ENCODE peak calls at places on chromosome 1, in seven cellular contexts. One of them, this sample, is unnamed.

GRCh38 chr1:23557471-23558124 is 1.7 kb downstream of the ID3 start:
- DNase-seq in stimulated activated CD4-positive, alpha-beta T cell treated with anti-CD3 and anti-CD28 coated beads, Interleukin-15, amount 100 ng/mL, for 1 hour: no peak
- DNase-seq in SHP77: no peak
- DNase-seq in NB4: no peak
- DNase-seq in RKO: no peak
- DNase-seq in NCI-H1092: no peak
- DNase-seq in activated CD4-positive, alpha-beta T cell treated with anti-CD3 and anti-CD28 coated beads, Interleukin-2, amount 10 ng/mL, durations not matched to agents 7 days and 5 days: no peak
- DNase-seq in this sample: no peak

GRCh38 chr1:89068291-89068690 is 3.3 kb upstream of the GBP1 start:
- DNase-seq in stimulated activated CD4-positive, alpha-beta T cell treated with anti-CD3 and anti-CD28 coated beads, Interleukin-15, amount 100 ng/mL, for 1 hour: no peak
- DNase-seq in SHP77: no peak
- DNase-seq in NB4: no peak
- DNase-seq in RKO: no peak
- DNase-seq in NCI-H1092: no peak
- DNase-seq in activated CD4-positive, alpha-beta T cell treated with anti-CD3 and anti-CD28 coated beads, Interleukin-2, amount 10 ng/mL, durations not matched to agents 7 days and 5 days: no peak
- DNase-seq in this sample: no peak

GRCh38 chr1:236608930-236609726 is 4.8 kb upstream of the HEATR1 start:
- DNase-seq in stimulated activated CD4-positive, alpha-beta T cell treated with anti-CD3 and anti-CD28 coated beads, Interleukin-15, amount 100 ng/mL, for 1 hour: no peak
- DNase-seq in SHP77: peak
- DNase-seq in NB4: peak
- DNase-seq in RKO: peak
- DNase-seq in NCI-H1092: peak
- DNase-seq in activated CD4-positive, alpha-beta T cell treated with anti-CD3 and anti-CD28 coated beads, Interleukin-2, amount 10 ng/mL, durations not matched to agents 7 days and 5 days: peak
- DNase-seq in this sample: peak

GRCh38 chr1:24920155-24920925 is 9.7 kb downstream of the RUNX3 start:
- DNase-seq in stimulated activated CD4-positive, alpha-beta T cell treated with anti-CD3 and anti-CD28 coated beads, Interleukin-15, amount 100 ng/mL, for 1 hour: no peak
- DNase-seq in SHP77: no peak
- DNase-seq in NB4: no peak
- DNase-seq in RKO: no peak
- DNase-seq in NCI-H1092: no peak
- DNase-seq in activated CD4-positive, alpha-beta T cell treated with anti-CD3 and anti-CD28 coated beads, Interleukin-2, amount 10 ng/mL, durations not matched to agents 7 days and 5 days: peak
- DNase-seq in this sample: no peak

GRCh38 chr1:174465855-174466254 is 18.1 kb downstream of the GPR52 start:
- DNase-seq in stimulated activated CD4-positive, alpha-beta T cell treated with anti-CD3 and anti-CD28 coated beads, Interleukin-15, amount 100 ng/mL, for 1 hour: no peak
- DNase-seq in SHP77: no peak
- DNase-seq in NB4: no peak
- DNase-seq in RKO: no peak
- DNase-seq in NCI-H1092: no peak
- DNase-seq in activated CD4-positive, alpha-beta T cell treated with anti-CD3 and anti-CD28 coated beads, Interleukin-2, amount 10 ng/mL, durations not matched to agents 7 days and 5 days: no peak
- DNase-seq in this sample: no peak

GRCh38 chr1:110011527-110012041 is 22.8 kb upstream of the STRIP1 start:
- DNase-seq in stimulated activated CD4-positive, alpha-beta T cell treated with anti-CD3 and anti-CD28 coated beads, Interleukin-15, amount 100 ng/mL, for 1 hour: no peak
- DNase-seq in SHP77: no peak
- DNase-seq in NB4: peak
- DNase-seq in RKO: peak
- DNase-seq in NCI-H1092: no peak
- DNase-seq in activated CD4-positive, alpha-beta T cell treated with anti-CD3 and anti-CD28 coated beads, Interleukin-2, amount 10 ng/mL, durations not matched to agents 7 days and 5 days: peak
- DNase-seq in this sample: no peak

GRCh38 chr1:174052621-174053020 is 30.5 kb upstream of the RC3H1 start:
- DNase-seq in stimulated activated CD4-positive, alpha-beta T cell treated with anti-CD3 and anti-CD28 coated beads, Interleukin-15, amount 100 ng/mL, for 1 hour: no peak
- DNase-seq in SHP77: no peak
- DNase-seq in NB4: no peak
- DNase-seq in RKO: no peak
- DNase-seq in NCI-H1092: no peak
- DNase-seq in activated CD4-positive, alpha-beta T cell treated with anti-CD3 and anti-CD28 coated beads, Interleukin-2, amount 10 ng/mL, durations not matched to agents 7 days and 5 days: no peak
- DNase-seq in this sample: no peak

GRCh38 chr1:106879538-106879937 is 176.9 kb upstream of the PRMT6 start:
- DNase-seq in stimulated activated CD4-positive, alpha-beta T cell treated with anti-CD3 and anti-CD28 coated beads, Interleukin-15, amount 100 ng/mL, for 1 hour: no peak
- DNase-seq in SHP77: no peak
- DNase-seq in NB4: no peak
- DNase-seq in RKO: no peak
- DNase-seq in NCI-H1092: peak
- DNase-seq in activated CD4-positive, alpha-beta T cell treated with anti-CD3 and anti-CD28 coated beads, Interleukin-2, amount 10 ng/mL, durations not matched to agents 7 days and 5 days: no peak
- DNase-seq in this sample: no peak

GRCh38 chr1:235102259-235102582 is 26.4 kb downstream of the TOMM20 start:
- DNase-seq in stimulated activated CD4-positive, alpha-beta T cell treated with anti-CD3 and anti-CD28 coated beads, Interleukin-15, amount 100 ng/mL, for 1 hour: no peak
- DNase-seq in SHP77: no peak
- DNase-seq in NB4: no peak
- DNase-seq in RKO: no peak
- DNase-seq in NCI-H1092: no peak
- DNase-seq in activated CD4-positive, alpha-beta T cell treated with anti-CD3 and anti-CD28 coated beads, Interleukin-2, amount 10 ng/mL, durations not matched to agents 7 days and 5 days: no peak
- DNase-seq in this sample: no peak

GRCh38 chr1:15955552-15955951 is 20.3 kb downstream of the ZBTB17 start:
- DNase-seq in stimulated activated CD4-positive, alpha-beta T cell treated with anti-CD3 and anti-CD28 coated beads, Interleukin-15, amount 100 ng/mL, for 1 hour: no peak
- DNase-seq in SHP77: no peak
- DNase-seq in NB4: no peak
- DNase-seq in RKO: no peak
- DNase-seq in NCI-H1092: no peak
- DNase-seq in activated CD4-positive, alpha-beta T cell treated with anti-CD3 and anti-CD28 coated beads, Interleukin-2, amount 10 ng/mL, durations not matched to agents 7 days and 5 days: no peak
- DNase-seq in this sample: no peak

GRCh38 chr1:110697606-110698005 is 22.9 kb upstream of the KCNA3 start:
- DNase-seq in stimulated activated CD4-positive, alpha-beta T cell treated with anti-CD3 and anti-CD28 coated beads, Interleukin-15, amount 100 ng/mL, for 1 hour: no peak
- DNase-seq in SHP77: no peak
- DNase-seq in NB4: no peak
- DNase-seq in RKO: no peak
- DNase-seq in NCI-H1092: no peak
- DNase-seq in activated CD4-positive, alpha-beta T cell treated with anti-CD3 and anti-CD28 coated beads, Interleukin-2, amount 10 ng/mL, durations not matched to agents 7 days and 5 days: no peak
- DNase-seq in this sample: no peak

GRCh38 chr1:204494281-204495077 is at the start of gene PIK3C2B:
- DNase-seq in stimulated activated CD4-positive, alpha-beta T cell treated with anti-CD3 and anti-CD28 coated beads, Interleukin-15, amount 100 ng/mL, for 1 hour: peak
- DNase-seq in SHP77: peak
- DNase-seq in NB4: peak
- DNase-seq in RKO: peak
- DNase-seq in NCI-H1092: peak
- DNase-seq in activated CD4-positive, alpha-beta T cell treated with anti-CD3 and anti-CD28 coated beads, Interleukin-2, amount 10 ng/mL, durations not matched to agents 7 days and 5 days: peak
- DNase-seq in this sample: peak

This sample was measured in DMS 273 treated with DMSO at 0.1 percent for 48 hours.